ENCODE peak calls at places on chromosomes 7 and 10, in eight cellular contexts. D, B, N, Y, G, L, R and P are unnamed samples.

GRCh38 chr7:24572421-24573007 is 738 bp upstream of the PALS2 start:
- DNase-seq in D (peak), B (peak), N (peak), Y (peak), G (peak), L (no peak), R (no peak), P (peak)

GRCh38 chr10:119541046-119541445 is 1.5 kb downstream of the RGS10 start:
- DNase-seq in D (peak), B (no peak), N (peak), Y (no peak), G (no peak), L (no peak), R (no peak), P (no peak)

GRCh38 chr7:94368371-94368791 is 26.3 kb upstream of the COL1A2 start:
- DNase-seq in D (no peak), B (no peak), N (peak), Y (no peak), G (peak), L (no peak), R (peak), P (peak)

GRCh38 chr10:69218831-69219230 is 1.3 kb upstream of the HKDC1 start:
- DNase-seq in D (no peak), B (no peak), N (no peak), Y (no peak), G (no peak), L (no peak), R (no peak), P (no peak)

GRCh38 chr10:103612462-103613365 is 119.2 kb downstream of the NEURL1 start:
- DNase-seq in D (no peak), B (no peak), N (peak), Y (no peak), G (peak), L (no peak), R (peak), P (peak)

GRCh38 chr7:38310601-38311057 is 37.2 kb upstream of the TARP start:
- DNase-seq in D (peak), B (peak), N (no peak), Y (peak), G (peak), L (no peak), R (no peak), P (peak)

GRCh38 chr10:110600487-110601101 is 33.1 kb downstream of the SMC3 start:
- DNase-seq in D (peak), B (no peak), N (peak), Y (peak), G (peak), L (no peak), R (no peak), P (peak)

GRCh38 chr10:3169271-3169670 is 3.3 kb downstream of the PITRM1 start:
- DNase-seq in D (no peak), B (no peak), N (no peak), Y (peak), G (no peak), L (peak), R (no peak), P (no peak)

GRCh38 chr7:99953649-99954048 is 22.2 kb downstream of the AZGP1 start:
- DNase-seq in D (peak), B (peak), N (peak), Y (no peak), G (peak), L (no peak), R (peak), P (peak)

GRCh38 chr7:128946936-128947830 is 9.5 kb downstream of the IRF5 start:
- DNase-seq in D (peak), B (no peak), N (no peak), Y (no peak), G (no peak), L (no peak), R (no peak), P (no peak)

GRCh38 chr7:15600298-15600697 is 38.5 kb upstream of the AGMO start:
- DNase-seq in D (no peak), B (no peak), N (no peak), Y (no peak), G (no peak), L (no peak), R (no peak), P (no peak)

GRCh38 chr7:90629306-90629918 is 33.3 kb downstream of the CDK14 start:
- DNase-seq in D (peak), B (no peak), N (peak), Y (no peak), G (peak), L (peak), R (no peak), P (peak)

GRCh38 chr7:97187067-97187466 is 69.6 kb downstream of the SDHAF3 start:
- DNase-seq in D (peak), B (no peak), N (peak), Y (no peak), G (peak), L (no peak), R (peak), P (peak)

GRCh38 chr10:74612195-74612594 is 214.2 kb upstream of the KAT6B start:
- DNase-seq in D (no peak), B (no peak), N (peak), Y (no peak), G (peak), L (no peak), R (no peak), P (peak)

GRCh38 chr10:116753759-116754158 is 11.4 kb upstream of the HSPA12A start:
- DNase-seq in D (no peak), B (no peak), N (peak), Y (no peak), G (peak), L (no peak), R (no peak), P (no peak)

GRCh38 chr7:131040467-131040932 is 287.2 kb upstream of the MKLN1 start:
- DNase-seq in D (peak), B (no peak), N (peak), Y (peak), G (peak), L (no peak), R (no peak), P (peak)

GRCh38 chr10:120253131-120253530 is 203.9 kb upstream of the PLPP4 start:
- DNase-seq in D (no peak), B (no peak), N (no peak), Y (no peak), G (no peak), L (no peak), R (no peak), P (no peak)

GRCh38 chr10:33335800-33336605 is 1.5 kb upstream of the NRP1 start:
- DNase-seq in D (peak), B (peak), N (peak), Y (peak), G (peak), L (no peak), R (no peak), P (peak)

GRCh38 chr7:92634924-92635519 is 44.8 kb upstream of the FAM133B start:
- DNase-seq in D (peak), B (no peak), N (peak), Y (no peak), G (peak), L (peak), R (peak), P (peak)

GRCh38 chr7:123208793-123209192 is 9.0 kb upstream of the SLC13A1 start:
- DNase-seq in D (peak), B (no peak), N (no peak), Y (peak), G (peak), L (no peak), R (no peak), P (peak)

GRCh38 chr10:117334921-117335320 is 40.3 kb downstream of the PDZD8 start:
- DNase-seq in D (no peak), B (no peak), N (no peak), Y (no peak), G (peak), L (no peak), R (no peak), P (no peak)

DNA sequence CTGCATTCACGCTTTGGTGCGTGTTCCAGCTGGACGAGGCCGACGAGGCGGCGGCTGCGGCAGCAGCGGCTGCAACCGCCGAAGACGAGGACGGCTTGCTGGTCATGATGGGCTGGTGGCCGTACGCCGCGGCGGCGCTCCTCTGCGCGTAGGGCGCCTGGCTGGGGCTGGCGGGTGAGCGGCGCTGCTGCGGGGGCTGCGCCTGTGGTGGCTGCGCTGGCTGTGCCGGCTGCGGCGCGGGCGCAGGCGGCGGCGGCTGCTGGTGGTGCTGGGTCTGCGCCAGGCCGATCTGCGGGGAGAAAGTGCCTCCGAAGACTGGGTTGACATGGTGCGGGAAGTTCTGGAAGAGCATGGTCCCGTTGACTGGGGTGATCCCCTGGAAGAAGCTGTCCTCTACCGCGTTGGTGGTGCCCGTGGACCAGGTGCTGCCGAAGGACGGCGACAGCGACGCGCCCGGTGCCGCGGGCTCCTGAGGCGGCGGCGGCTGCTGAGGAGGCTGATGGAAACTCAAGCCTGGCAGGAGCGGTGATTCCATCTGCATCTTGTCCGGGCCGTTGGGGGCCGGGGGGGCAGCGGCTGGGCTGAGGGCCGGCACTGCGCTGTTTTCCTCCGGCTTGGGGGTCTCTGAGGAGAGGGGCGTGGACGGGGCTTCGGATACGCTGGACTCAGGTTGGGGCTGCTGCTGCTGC is 51.1 kb downstream of the CPEB3 start:
- DNase-seq in D (peak), B (peak), N (peak), Y (peak), G (peak), L (no peak), R (no peak), P (peak)
- H3K4me3 ChIP-seq in D (peak), B (peak), N (peak), Y (peak), G (peak), L (peak), R (peak), P (peak)

DNA sequence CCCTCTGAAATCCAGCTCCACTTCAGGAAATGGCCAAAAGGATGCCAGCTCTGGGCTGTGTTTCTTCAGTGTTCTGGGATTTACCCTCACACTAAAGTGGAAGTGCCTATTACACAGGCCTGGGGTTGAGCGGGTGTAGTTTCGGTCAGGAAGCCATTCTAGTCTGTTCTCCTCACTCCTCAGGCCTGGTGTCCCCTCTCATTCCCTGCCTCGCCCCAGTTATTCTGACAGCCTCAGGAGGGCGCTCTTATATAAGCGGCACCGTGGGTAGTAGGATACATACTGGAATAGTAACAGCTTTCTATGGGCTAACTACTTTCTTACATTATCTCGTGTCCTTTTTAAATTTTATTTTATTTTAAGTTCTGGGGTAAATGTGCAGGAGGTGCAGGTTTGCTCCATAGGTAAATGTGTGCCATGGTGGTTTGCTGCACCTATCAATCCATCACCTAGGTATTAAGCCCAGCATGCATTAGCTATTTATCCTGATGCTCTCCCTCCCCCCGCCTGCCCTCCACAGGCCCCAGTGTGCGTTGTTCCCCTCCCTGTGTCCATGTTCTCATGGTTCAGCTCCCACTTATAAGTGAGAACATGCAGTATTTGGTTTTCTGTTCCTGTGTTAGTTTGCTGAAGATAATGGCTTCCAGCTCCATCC is 12.2 kb upstream of the LGI1 start:
- DNase-seq in D (peak), B (no peak), N (no peak), Y (no peak), G (peak), L (no peak), R (no peak), P (peak)
- TF ChIP-seq CTCF in D (peak), B (peak), N (peak), Y (no peak), G (peak), L (peak), R (peak), P (peak)

GRCh38 chr7:157585113-157585861 is 248.5 kb downstream of the DNAJB6 start:
- DNase-seq in D (peak), B (no peak), N (no peak), Y (no peak), G (no peak), L (no peak), R (no peak), P (no peak)
- H3K4me3 ChIP-seq in D (no peak), B (no peak), N (no peak), Y (no peak), G (no peak), L (no peak), R (no peak), P (no peak)

DNA sequence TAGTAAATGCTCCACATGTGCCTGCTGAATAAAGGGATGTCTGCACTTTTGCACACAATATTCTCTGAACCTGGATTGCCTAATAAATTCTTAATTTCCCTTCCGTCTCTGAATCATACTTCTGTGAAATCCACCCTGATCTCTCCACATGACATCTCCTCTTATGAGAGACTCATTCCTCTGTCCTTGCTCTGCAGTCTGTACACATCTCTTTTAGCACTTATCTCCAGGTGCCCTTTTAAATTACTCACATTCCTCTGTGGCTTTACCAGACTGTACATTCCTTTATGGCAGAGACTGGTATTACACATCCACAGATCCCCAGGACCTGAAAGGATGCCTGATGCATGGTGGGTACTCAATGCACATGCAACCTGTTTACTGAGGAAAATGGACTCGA is 527.6 kb downstream of the PHTF2 start:
- DNase-seq in D (no peak), B (no peak), N (peak), Y (no peak), G (peak), L (no peak), R (peak), P (no peak)
- TF ChIP-seq CTCF in D (no peak), B (no peak), N (no peak), Y (no peak), G (no peak), L (no peak), R (no peak), P (no peak)

GRCh38 chr10:125822878-125823662 is at the start of the genes BCCIP and UROS:
- DNase-seq in D (peak), B (peak), N (peak), Y (peak), G (peak), L (peak), R (peak), P (peak)

GRCh38 chr10:125828311-125828710 is 5.0 kb downstream of the BCCIP start:
- DNase-seq in D (no peak), B (no peak), N (no peak), Y (no peak), G (no peak), L (no peak), R (no peak), P (no peak)

GRCh38 chr10:125827133-125827532 is 3.8 kb downstream of the BCCIP start:
- DNase-seq in D (peak), B (no peak), N (no peak), Y (no peak), G (no peak), L (no peak), R (no peak), P (no peak)

GRCh38 chr10:125823663-125824251 is 411 bp downstream of the BCCIP start:
- DNase-seq in D (peak), B (no peak), N (peak), Y (peak), G (no peak), L (no peak), R (no peak), P (peak)

GRCh38 chr10:125824736-125825135 is 1.4 kb downstream of the BCCIP start:
- DNase-seq in D (peak), B (no peak), N (peak), Y (no peak), G (peak), L (no peak), R (no peak), P (no peak)
- H3K4me3 ChIP-seq in D (peak), B (peak), N (peak), Y (no peak), G (peak), L (peak), R (peak), P (peak)

DNA sequence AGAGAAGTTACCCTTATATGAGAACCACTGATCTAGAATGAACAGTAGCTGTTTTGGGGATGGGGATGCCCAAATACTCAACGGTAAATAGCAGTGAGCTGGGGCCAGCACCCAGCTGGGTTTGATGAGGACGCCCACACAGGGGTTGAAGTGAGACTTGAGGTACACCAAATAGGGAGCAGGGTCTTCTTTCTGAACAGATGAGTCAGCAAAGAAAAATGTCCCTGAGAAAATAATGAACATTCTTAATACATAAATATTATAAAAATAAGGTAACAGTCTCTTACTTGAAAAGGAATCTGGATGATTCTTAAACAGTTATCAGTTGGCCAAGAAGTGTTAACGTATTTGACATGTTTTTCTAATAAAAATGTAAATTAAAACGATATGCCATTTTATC is 2.0 kb downstream of the PRSS37 start:
- DNase-seq in D (no peak), B (no peak), N (no peak), Y (no peak), G (no peak), L (no peak), R (no peak), P (no peak)
- TF ChIP-seq CTCF in D (no peak), B (no peak), N (no peak), Y (no peak), G (no peak), L (no peak), R (no peak), P (no peak)

DNA sequence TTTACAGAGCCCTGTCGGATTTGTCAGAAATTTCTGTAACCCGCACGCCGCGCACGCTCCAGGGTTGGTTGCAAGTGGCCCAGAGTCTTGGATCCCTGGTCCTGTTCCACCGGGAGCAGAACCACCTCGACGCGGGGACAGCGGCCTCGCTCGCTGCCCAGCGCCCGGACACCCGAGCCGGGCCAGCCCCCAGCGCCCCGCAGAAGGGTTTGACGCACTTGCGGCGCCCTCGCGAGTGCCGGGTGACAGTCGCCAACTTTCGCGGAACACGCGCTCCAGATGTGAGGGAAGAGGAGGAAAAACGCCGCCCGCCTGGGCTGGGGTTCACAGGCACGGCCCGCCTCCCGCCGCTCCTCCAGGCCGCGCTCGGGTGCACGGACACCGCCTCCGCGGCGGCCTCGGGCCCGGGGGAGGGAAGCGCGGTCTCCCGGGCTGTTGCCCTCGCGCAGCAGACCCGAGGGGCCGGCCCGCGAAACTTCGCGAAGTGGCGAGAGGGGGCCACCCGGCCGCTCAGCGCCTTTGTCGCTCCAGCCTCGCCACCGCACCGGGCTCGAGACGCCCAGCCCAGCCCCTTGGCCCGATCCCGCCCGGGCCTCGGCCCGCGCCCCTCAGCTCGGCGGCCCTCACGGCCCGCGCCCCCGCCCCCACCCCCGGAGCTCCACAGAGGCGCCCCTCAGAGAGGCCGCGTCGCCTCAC is 514 bp downstream of the RNF216 start:
- DNase-seq in D (peak), B (peak), N (no peak), Y (peak), G (peak), L (no peak), R (no peak), P (peak)
- H3K4me3 ChIP-seq in D (peak), B (peak), N (peak), Y (peak), G (peak), L (peak), R (peak), P (peak)

GRCh38 chr7:77798394-77799077 is at the start of the genes PHTF2 and TMEM60:
- DNase-seq in D (peak), B (peak), N (peak), Y (peak), G (peak), L (peak), R (peak), P (peak)
- TF ChIP-seq CTCF in D (peak), B (peak), N (peak), Y (peak), G (peak), L (peak), R (peak), P (peak)